ENCODE peak calls at places on chromosomes 7 and 10, in seven cellular contexts. L is CD8-positive, alpha-beta T cell; B is lung; Y is HCT116; H is uterus; C is heart left ventricle; G is adipocyte. P is an unnamed sample. For H3K9me3 and H3K4me1, the result is how much of the 10 kb centered on the place peaks cover.

GRCh38 chr7:5532520-5533335 is 109.1 kb upstream of the TNRC18 start:
- DNase-seq in L (peak), B (peak), Y (no peak), H (peak), C (peak), G (no peak), P (no peak)

GRCh38 chr7:42596737-42597136 is 315.1 kb downstream of the C7orf25 start:
- DNase-seq in L (no peak), B (no peak), Y (no peak), H (no peak), C (no peak), G (no peak), P (no peak)

GRCh38 chr7:67620216-67620933 is 623.7 kb downstream of the TYW1 start:
- DNase-seq in L (no peak), B (no peak), Y (no peak), H (no peak), C (no peak), G (no peak), P (no peak)

GRCh38 chr7:117227091-117227490 is 95.8 kb downstream of the WNT2 start:
- DNase-seq in L (no peak), B (no peak), Y (no peak), H (no peak), C (no peak), G (no peak), P (no peak)

GRCh38 chr10:33306126-33306525 is 28.3 kb downstream of the NRP1 start:
- DNase-seq in L (no peak), B (no peak), Y (no peak), H (no peak), C (no peak), G (no peak), P (no peak)

GRCh38 chr7:130063036-130063435 is 7.3 kb upstream of the KLHDC10 start:
- DNase-seq in L (peak), B (peak), Y (no peak), H (no peak), C (peak), G (peak), P (peak)

GRCh38 chr7:68155676-68156075 is 1159.0 kb downstream of the TYW1 start:
- DNase-seq in L (no peak), B (no peak), Y (no peak), H (no peak), C (no peak), G (no peak), P (no peak)

GRCh38 chr10:12687996-12688395 is 313.5 kb downstream of the CCDC3 start:
- DNase-seq in L (no peak), B (no peak), Y (no peak), H (no peak), C (no peak), G (no peak), P (no peak)

GRCh38 chr10:112375721-112376577 is 2.0 kb downstream of the ACSL5 start:
- DNase-seq in L (peak), B (peak), Y (no peak), H (peak), C (peak), G (peak), P (no peak)

GRCh38 chr10:112409755-112410154 is 35.8 kb downstream of the ACSL5 start:
- DNase-seq in L (no peak), B (no peak), Y (no peak), H (no peak), C (no peak), G (no peak), P (no peak)

GRCh38 chr7:22387583-22387982 is 30.6 kb upstream of the RAPGEF5 start:
- DNase-seq in L (no peak), B (no peak), Y (no peak), H (no peak), C (no peak), G (peak), P (no peak)

GRCh38 chr10:28744021-28744420 is 66.7 kb downstream of the BAMBI start:
- DNase-seq in L (no peak), B (no peak), Y (no peak), H (no peak), C (no peak), G (no peak), P (no peak)

GRCh38 chr7:143434660-143435059 is 8.6 kb upstream of the TAS2R60 start:
- DNase-seq in L (no peak), B (peak), Y (no peak), H (no peak), C (peak), G (no peak), P (no peak)

GRCh38 chr10:82668266-82668665 is 793.3 kb downstream of the NRG3 start:
- DNase-seq in L (no peak), B (no peak), Y (no peak), H (no peak), C (no peak), G (no peak), P (no peak)

GRCh38 chr7:44103941-44104879 is at the start of gene AEBP1:
- DNase-seq in L (peak), B (no peak), Y (no peak), H (no peak), C (peak), G (peak), P (no peak)

GRCh38 chr7:90918303-90918702 is 322.2 kb downstream of the CDK14 start:
- DNase-seq in L (no peak), B (no peak), Y (no peak), H (no peak), C (no peak), G (no peak), P (no peak)

GRCh38 chr7:12674861-12675260 is 12.6 kb upstream of the ARL4A start:
- DNase-seq in L (peak), B (peak), Y (no peak), H (no peak), C (no peak), G (peak), P (no peak)

GRCh38 chr10:14707441-14707840 is 67.3 kb downstream of the FAM107B start:
- DNase-seq in L (no peak), B (no peak), Y (no peak), H (no peak), C (no peak), G (peak), P (no peak)

GRCh38 chr7:142461437-142461836 is 203.6 kb upstream of the PRSS58 start:
- DNase-seq in L (no peak), B (no peak), Y (no peak), H (no peak), C (no peak), G (peak), P (peak)

GRCh38 chr10:78185693-78186055 is 152.0 kb downstream of the RPS24 start:
- DNase-seq in L (no peak), B (no peak), Y (no peak), H (peak), C (peak), G (no peak), P (no peak)

GRCh38 chr10:28592953-28593352 is 60.0 kb downstream of the WAC start:
- DNase-seq in L (no peak), B (no peak), Y (peak), H (no peak), C (no peak), G (peak), P (peak)

GRCh38 chr7:27155816-27156507 is 513 bp downstream of the HOXA7 start:
- DNase-seq in L (no peak), B (no peak), Y (no peak), H (peak), C (no peak), G (no peak), P (peak)

GRCh38 chr10:97726636-97727178 is 10.2 kb upstream of the ZFYVE27 start:
- DNase-seq in L (no peak), B (no peak), Y (no peak), H (peak), C (no peak), G (peak), P (no peak)

GRCh38 chr7:107811934-107812333 is 8.9 kb upstream of the SLC26A3 start:
- DNase-seq in L (no peak), B (no peak), Y (no peak), H (no peak), C (no peak), G (no peak), P (no peak)

GRCh38 chr10:120422459-120422858 is 34.6 kb upstream of the PLPP4 start:
- DNase-seq in L (no peak), B (no peak), Y (no peak), H (no peak), C (no peak), G (peak), P (peak)

GRCh38 chr10:109866995-109867635 is 56.2 kb downstream of the XPNPEP1 start:
- DNase-seq in L (no peak), B (no peak), Y (no peak), H (no peak), C (no peak), G (no peak), P (no peak)

GRCh38 chr7:105611856-105612775 is 30.8 kb upstream of the EFCAB10 start:
- DNase-seq in L (no peak), B (no peak), Y (no peak), H (no peak), C (no peak), G (no peak), P (no peak)

GRCh38 chr7:91033574-91033973 is 230.7 kb upstream of the FZD1 start:
- DNase-seq in L (no peak), B (no peak), Y (no peak), H (no peak), C (no peak), G (no peak), P (no peak)

GRCh38 chr7:17689361-17689760 is 250.9 kb downstream of the SNX13 start:
- DNase-seq in L (no peak), B (no peak), Y (no peak), H (no peak), C (no peak), G (no peak), P (no peak)

GRCh38 chr10:52674474-52674873 is 98.1 kb downstream of the MBL2 start:
- DNase-seq in L (no peak), B (no peak), Y (no peak), H (no peak), C (no peak), G (no peak), P (no peak)

DNA sequence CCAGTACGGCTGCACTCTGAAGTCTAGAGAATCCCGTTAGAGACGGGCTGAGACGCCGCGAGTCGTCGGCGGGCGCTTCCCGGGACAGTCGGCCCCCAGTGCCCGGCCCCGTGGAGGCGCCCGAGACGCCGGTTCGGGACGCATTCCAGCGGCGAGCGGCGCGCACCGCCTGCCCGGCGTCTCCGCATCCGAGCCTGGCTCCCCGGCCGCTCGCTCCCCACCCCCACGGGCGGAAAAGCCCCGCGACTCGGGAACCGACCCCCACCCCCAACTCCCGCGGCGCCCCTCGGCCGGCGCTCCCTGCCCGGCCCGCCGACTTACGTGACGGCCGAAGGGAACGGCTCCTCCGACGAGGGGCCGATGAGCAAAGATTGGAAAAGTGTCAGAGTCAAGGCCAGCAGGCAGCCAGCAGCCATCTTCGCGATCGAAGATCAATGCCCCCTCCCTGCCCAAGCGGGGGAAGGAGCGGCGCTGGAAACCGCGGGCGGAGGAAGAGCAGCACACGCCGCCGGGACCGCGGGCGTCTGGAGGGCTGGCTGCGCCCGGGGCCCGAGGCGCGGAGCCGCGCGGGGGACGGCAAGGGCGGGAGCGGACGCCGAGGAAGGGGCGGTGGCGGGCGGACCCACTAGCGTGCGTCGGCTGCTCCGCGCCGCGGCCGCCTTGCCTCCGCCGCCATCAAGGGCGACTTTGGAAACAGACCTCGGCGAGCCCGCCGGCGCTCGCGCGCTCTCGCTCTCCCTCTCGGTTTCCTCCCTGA is at the start of gene CACNA2D1:
- DNase-seq in L (no peak), B (peak), Y (no peak), H (no peak), C (peak), G (peak), P (peak)
- H3K4me3 ChIP-seq in L (no peak), B (peak), Y (no peak), H (peak), C (peak), G (peak), P (peak)

DNA sequence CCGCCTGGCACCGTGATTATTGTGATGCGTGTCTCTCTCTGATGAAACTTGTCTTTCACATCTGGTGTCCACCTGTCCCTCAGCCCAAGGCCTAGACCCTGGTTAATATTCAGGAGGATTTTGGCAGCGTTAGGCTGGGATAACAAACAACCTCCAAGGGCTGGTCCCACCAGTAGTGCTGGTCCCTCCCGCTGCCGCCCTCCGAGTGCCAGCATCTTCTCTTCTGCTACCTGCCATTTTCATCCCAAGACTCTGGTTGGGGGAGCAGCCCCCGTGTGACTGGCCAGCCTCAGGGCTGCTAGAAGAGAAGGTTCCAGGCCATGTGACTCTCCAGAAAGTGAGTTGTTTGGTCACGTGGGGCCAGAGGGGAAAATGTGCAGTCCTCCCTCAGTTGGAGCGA is 479.9 kb upstream of the FOXK1 start:
- DNase-seq in L (no peak), B (no peak), Y (no peak), H (no peak), C (no peak), G (no peak), P (no peak)
- H3K9me3 ChIP-seq in L (under half), B (under half), Y (under half), H (under half), C (under half), G (under half), P (under half)

DNA sequence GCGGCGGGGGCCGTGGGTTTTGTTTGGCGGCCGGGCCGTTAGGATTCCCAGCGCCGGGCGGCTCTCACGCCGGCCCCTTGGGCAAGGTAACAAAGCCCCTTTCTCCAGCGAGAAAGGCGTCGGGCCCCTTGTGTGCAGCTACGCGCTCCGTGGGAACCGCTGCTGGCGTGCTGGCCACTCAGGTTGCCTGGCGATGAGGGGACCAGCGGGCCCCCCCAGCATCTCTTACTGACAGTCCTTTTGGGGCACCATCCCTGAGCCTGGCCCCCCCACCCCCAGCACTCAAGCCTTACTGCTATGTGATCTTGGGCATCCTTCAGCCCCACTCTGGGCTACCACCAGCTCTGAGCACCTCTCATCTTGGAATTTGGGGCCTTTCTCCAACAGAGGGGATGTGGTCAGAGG is 1.8 kb downstream of the LFNG start:
- DNase-seq in L (no peak), B (no peak), Y (no peak), H (no peak), C (no peak), G (no peak), P (no peak)
- H3K4me1 ChIP-seq in L (half or more), B (under half), Y (half or more), H (under half), C (half or more), G (half or more), P (half or more)

GRCh38 chr10:7856685-7857084 is 38.4 kb downstream of the TAF3 start:
- DNase-seq in L (no peak), B (no peak), Y (no peak), H (no peak), C (no peak), G (no peak), P (no peak)
- H3K4me3 ChIP-seq in L (no peak), B (no peak), Y (no peak), H (no peak), C (no peak), G (no peak), P (no peak)

GRCh38 chr10:131642966-131643365 is 257.8 kb upstream of the PPP2R2D start:
- DNase-seq in L (no peak), B (no peak), Y (no peak), H (no peak), C (no peak), G (no peak), P (no peak)

GRCh38 chr10:131644287-131644686 is 256.5 kb upstream of the PPP2R2D start:
- DNase-seq in L (no peak), B (no peak), Y (no peak), H (no peak), C (no peak), G (no peak), P (no peak)

GRCh38 chr10:131646551-131647525 is 254.0 kb upstream of the PPP2R2D start:
- DNase-seq in L (no peak), B (peak), Y (no peak), H (no peak), C (no peak), G (no peak), P (no peak)

GRCh38 chr10:131645756-131646155 is 255.1 kb upstream of the PPP2R2D start:
- DNase-seq in L (no peak), B (no peak), Y (no peak), H (no peak), C (no peak), G (no peak), P (no peak)

DNA sequence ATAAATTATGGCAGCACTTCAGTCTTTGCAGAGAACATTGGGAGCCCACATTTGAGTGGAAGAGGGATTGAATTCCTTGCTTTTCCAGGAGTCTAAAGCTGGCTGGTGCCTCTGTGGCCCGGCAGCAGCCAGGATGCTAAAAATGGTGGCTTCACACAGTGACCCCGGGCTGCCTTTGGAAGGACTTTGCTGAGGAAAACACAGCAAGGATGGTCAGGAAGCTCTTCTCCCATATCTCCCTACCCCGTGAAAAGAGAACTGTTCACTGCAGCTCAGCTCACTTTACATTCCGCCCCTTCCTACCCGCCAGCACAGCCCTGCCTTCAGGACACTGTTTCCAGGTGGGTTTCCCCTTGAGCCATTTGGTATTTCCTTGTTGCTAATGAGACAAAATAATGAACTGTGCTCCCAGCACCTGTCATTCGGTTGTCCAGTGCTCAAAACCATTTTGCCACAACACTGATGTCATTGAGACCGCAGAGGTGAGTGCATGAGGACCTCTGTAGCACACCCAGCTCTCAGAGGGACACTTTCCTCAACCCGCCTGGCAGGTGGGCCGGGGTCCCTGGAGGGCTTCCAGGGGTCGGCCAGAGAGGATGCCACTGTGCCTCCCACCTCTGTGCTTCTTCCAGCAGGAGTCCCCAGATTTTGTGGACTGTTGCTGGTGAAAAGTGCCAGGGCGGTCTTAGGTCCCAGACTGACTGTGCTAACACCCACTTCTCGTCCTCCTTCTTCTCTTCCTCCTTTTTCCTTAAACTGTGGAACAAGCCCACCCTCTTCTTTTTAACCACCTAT is 255.7 kb upstream of the PPP2R2D start:
- DNase-seq in L (no peak), B (no peak), Y (no peak), H (no peak), C (no peak), G (no peak), P (no peak)
- H3K9me3 ChIP-seq in L (under half), B (under half), Y (under half), H (under half), C (under half), G (under half), P (under half)

DNA sequence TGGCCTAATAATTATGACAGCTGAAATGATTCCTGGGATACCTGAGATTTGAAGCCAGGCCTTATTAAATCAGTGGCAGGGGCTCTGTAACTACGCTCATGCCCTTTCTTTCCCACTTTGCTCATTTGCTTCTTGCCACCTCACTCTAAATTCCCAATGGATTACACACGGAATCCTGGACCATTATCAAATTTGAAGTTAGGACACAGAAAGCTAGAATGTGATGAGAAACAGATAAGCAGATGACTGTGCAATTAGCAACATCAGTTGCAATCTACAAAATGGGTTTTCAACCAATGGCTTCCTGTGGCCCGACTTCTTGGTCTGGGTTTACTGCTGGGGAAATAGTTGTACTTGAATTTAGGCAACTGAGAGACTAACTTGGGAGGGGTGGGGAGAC is 374.3 kb downstream of the INHBA start:
- DNase-seq in L (no peak), B (no peak), Y (no peak), H (no peak), C (no peak), G (peak), P (no peak)
- H3K4me1 ChIP-seq in L (under half), B (under half), Y (under half), H (under half), C (under half), G (under half), P (under half)

GRCh38 chr10:121595806-121596667 is 2.2 kb downstream of the FGFR2 start:
- DNase-seq in L (no peak), B (no peak), Y (no peak), H (peak), C (no peak), G (no peak), P (no peak)
- H3K4me3 ChIP-seq in L (no peak), B (peak), Y (no peak), H (peak), C (no peak), G (no peak), P (no peak)

GRCh38 chr7:56605146-56605545 is 488.9 kb upstream of the NUPR2 start:
- DNase-seq in L (no peak), B (no peak), Y (no peak), H (no peak), C (no peak), G (no peak), P (no peak)
- H3K9me3 ChIP-seq in L (under half), B (under half), Y (under half), H (under half), C (under half), G (under half), P (under half)

P was measured in SJSA1.